ENCODE peak calls at places on chromosome 21, in seven cellular contexts. I is CD4-positive, alpha-beta T cell; J is ascending aorta; C is BE2C; K is foreskin keratinocyte; Z is brain microvascular endothelial cell; Q is pancreas. F is an unnamed sample. For H3K27me3, the result is how much of the 10 kb centered on the place peaks cover.

GRCh38 chr21:10272216-10272615 is 249.2 kb upstream of the TPTE start:
- DNase-seq in I (no peak), J (no peak), C (no peak), K (peak), Z (no peak), Q (no peak), F (no peak)

GRCh38 chr21:38610573-38611251 is 112.4 kb upstream of the ERG start:
- DNase-seq in I (no peak), J (no peak), C (no peak), K (no peak), Z (no peak), Q (no peak), F (no peak)

GRCh38 chr21:17463441-17463840 is 49.4 kb upstream of the CXADR start:
- DNase-seq in I (no peak), J (no peak), C (no peak), K (peak), Z (peak), Q (no peak), F (no peak)

GRCh38 chr21:27104749-27105439 is 138.0 kb upstream of the ADAMTS5 start:
- DNase-seq in I (no peak), J (no peak), C (no peak), K (peak), Z (peak), Q (no peak), F (peak)

GRCh38 chr21:33109574-33110339 is 39.8 kb downstream of the OLIG1 start:
- DNase-seq in I (no peak), J (no peak), C (no peak), K (peak), Z (no peak), Q (no peak), F (no peak)

GRCh38 chr21:46061950-46062349 is 36.0 kb upstream of the COL6A2 start:
- DNase-seq in I (no peak), J (no peak), C (no peak), K (no peak), Z (no peak), Q (no peak), F (no peak)

GRCh38 chr21:30209571-30209970 is 6.3 kb downstream of the CLDN8 start:
- DNase-seq in I (no peak), J (no peak), C (no peak), K (peak), Z (no peak), Q (no peak), F (no peak)

GRCh38 chr21:16169102-16169511 is 439.3 kb downstream of the USP25 start:
- DNase-seq in I (no peak), J (no peak), C (no peak), K (no peak), Z (no peak), Q (no peak), F (peak)

GRCh38 chr21:32516729-32517649 is 68.3 kb downstream of the TCP10L start:
- DNase-seq in I (no peak), J (no peak), C (no peak), K (peak), Z (peak), Q (no peak), F (peak)

GRCh38 chr21:36689324-36689723 is 9.6 kb upstream of the SIM2 start:
- DNase-seq in I (no peak), J (no peak), C (no peak), K (no peak), Z (no peak), Q (no peak), F (no peak)
- H3K27me3 ChIP-seq in I (half or more), J (under half), C (half or more), K (half or more), Z (half or more), Q (under half), F (under half)

GRCh38 chr21:36010801-36011200 is 49.5 kb downstream of the SETD4 start:
- DNase-seq in I (no peak), J (no peak), C (no peak), K (no peak), Z (no peak), Q (no peak), F (no peak)
- H3K27me3 ChIP-seq in I (under half), J (under half), C (under half), K (under half), Z (under half), Q (under half), F (under half)

GRCh38 chr21:34886554-34887385 is 162.3 kb downstream of the RUNX1 start:
- DNase-seq in I (peak), J (no peak), C (no peak), K (no peak), Z (no peak), Q (peak), F (no peak)

GRCh38 chr21:34885125-34885524 is 164.0 kb downstream of the RUNX1 start:
- DNase-seq in I (no peak), J (no peak), C (no peak), K (no peak), Z (no peak), Q (no peak), F (no peak)

GRCh38 chr21:34887729-34888568 is 161.2 kb downstream of the RUNX1 start:
- DNase-seq in I (peak), J (peak), C (peak), K (peak), Z (peak), Q (peak), F (peak)

GRCh38 chr21:34884346-34884929 is 164.7 kb downstream of the RUNX1 start:
- DNase-seq in I (no peak), J (no peak), C (no peak), K (no peak), Z (no peak), Q (no peak), F (no peak)

GRCh38 chr21:34885636-34886553 is 163.2 kb downstream of the RUNX1 start:
- DNase-seq in I (no peak), J (no peak), C (no peak), K (no peak), Z (no peak), Q (no peak), F (no peak)
- H3K27me3 ChIP-seq in I (under half), J (under half), C (half or more), K (under half), Z (under half), Q (under half), F (half or more)

GRCh38 chr21:41621523-41621922 is 113.6 kb upstream of the TMPRSS2 start:
- DNase-seq in I (no peak), J (no peak), C (no peak), K (peak), Z (no peak), Q (no peak), F (no peak)

GRCh38 chr21:41622201-41622600 is 114.2 kb upstream of the TMPRSS2 start:
- DNase-seq in I (no peak), J (no peak), C (no peak), K (no peak), Z (no peak), Q (no peak), F (no peak)

GRCh38 chr21:41624674-41625310 is 116.8 kb upstream of the TMPRSS2 start:
- DNase-seq in I (no peak), J (no peak), C (no peak), K (no peak), Z (no peak), Q (no peak), F (no peak)

GRCh38 chr21:41623945-41624344 is 116.0 kb upstream of the TMPRSS2 start:
- DNase-seq in I (no peak), J (no peak), C (no peak), K (no peak), Z (no peak), Q (no peak), F (no peak)

GRCh38 chr21:41622831-41623548 is 115.0 kb upstream of the TMPRSS2 start:
- DNase-seq in I (no peak), J (no peak), C (no peak), K (no peak), Z (no peak), Q (no peak), F (no peak)
- H3K27me3 ChIP-seq in I (under half), J (under half), C (under half), K (under half), Z (under half), Q (under half), F (under half)

GRCh38 chr21:44526096-44526997 is 13.6 kb downstream of the KRTAP10-1 start:
- DNase-seq in I (no peak), J (no peak), C (no peak), K (no peak), Z (no peak), Q (peak), F (no peak)
- H3K27me3 ChIP-seq in I (under half), J (under half), C (under half), K (under half), Z (under half), Q (under half), F (under half)

GRCh38 chr21:42234026-42234425 is 15.1 kb downstream of the ABCG1 start:
- DNase-seq in I (no peak), J (no peak), C (no peak), K (no peak), Z (no peak), Q (peak), F (no peak)

GRCh38 chr21:42233067-42233981 is 14.4 kb downstream of the ABCG1 start:
- DNase-seq in I (peak), J (peak), C (peak), K (no peak), Z (peak), Q (peak), F (no peak)

GRCh38 chr21:42230636-42231035 is 11.7 kb downstream of the ABCG1 start:
- DNase-seq in I (no peak), J (no peak), C (no peak), K (no peak), Z (no peak), Q (peak), F (no peak)

GRCh38 chr21:42231761-42232160 is 12.8 kb downstream of the ABCG1 start:
- DNase-seq in I (no peak), J (no peak), C (no peak), K (no peak), Z (no peak), Q (peak), F (no peak)

GRCh38 chr21:42232176-42232825 is 13.4 kb downstream of the ABCG1 start:
- DNase-seq in I (no peak), J (no peak), C (no peak), K (no peak), Z (no peak), Q (peak), F (no peak)
- H3K27me3 ChIP-seq in I (under half), J (under half), C (under half), K (under half), Z (under half), Q (under half), F (under half)

GRCh38 chr21:44356636-44357035 is 3.2 kb downstream of the TRPM2 start:
- DNase-seq in I (no peak), J (no peak), C (no peak), K (no peak), Z (no peak), Q (no peak), F (peak)
- H3K27me3 ChIP-seq in I (under half), J (under half), C (under half), K (under half), Z (under half), Q (under half), F (under half)